ENCODE peak calls at places on chromosome 7, in seven cellular contexts. One of them, this sample, is unnamed.

GRCh38 chr7:127632276-127632910 is 14.5 kb upstream of the PAX4 start:
- DNase-seq in A549: no peak
- DNase-seq in suprapubic skin: no peak
- DNase-seq in psoas muscle: no peak
- DNase-seq in cardiac fibroblast: peak
- DNase-seq in hepatocyte: no peak
- DNase-seq in epithelial cell of esophagus: no peak
- DNase-seq in this sample: peak

GRCh38 chr7:1886361-1887064 is 216.4 kb downstream of the ELFN1 start:
- DNase-seq in cardiac fibroblast: no peak
- DNase-seq in suprapubic skin: no peak
- DNase-seq in A549: no peak
- DNase-seq in psoas muscle: no peak
- DNase-seq in epithelial cell of esophagus: peak
- DNase-seq in hepatocyte: no peak
- DNase-seq in this sample: no peak

GRCh38 chr7:96989859-96990317 is 15.5 kb upstream of the DLX6 start:
- DNase-seq in cardiac fibroblast: no peak
- DNase-seq in A549: no peak
- DNase-seq in psoas muscle: no peak
- DNase-seq in hepatocyte: no peak
- DNase-seq in epithelial cell of esophagus: no peak
- DNase-seq in suprapubic skin: no peak
- DNase-seq in this sample: no peak

GRCh38 chr7:69871213-69871885 is 273.1 kb downstream of the AUTS2 start:
- DNase-seq in suprapubic skin: no peak
- DNase-seq in A549: peak
- DNase-seq in psoas muscle: no peak
- DNase-seq in cardiac fibroblast: peak
- DNase-seq in hepatocyte: no peak
- DNase-seq in epithelial cell of esophagus: peak
- DNase-seq in this sample: no peak

GRCh38 chr7:29113384-29114102 is 32.8 kb downstream of the CPVL start:
- DNase-seq in psoas muscle: no peak
- DNase-seq in hepatocyte: peak
- DNase-seq in epithelial cell of esophagus: peak
- DNase-seq in cardiac fibroblast: peak
- DNase-seq in suprapubic skin: no peak
- DNase-seq in A549: peak
- DNase-seq in this sample: peak

GRCh38 chr7:84729284-84729683 is 457.6 kb downstream of the SEMA3D start:
- DNase-seq in cardiac fibroblast: peak
- DNase-seq in suprapubic skin: no peak
- DNase-seq in hepatocyte: no peak
- DNase-seq in A549: no peak
- DNase-seq in epithelial cell of esophagus: peak
- DNase-seq in psoas muscle: no peak
- DNase-seq in this sample: peak

GRCh38 chr7:80018941-80019808 is 115.5 kb upstream of the GNAI1 start:
- DNase-seq in hepatocyte: peak
- DNase-seq in epithelial cell of esophagus: peak
- DNase-seq in A549: peak
- DNase-seq in suprapubic skin: no peak
- DNase-seq in psoas muscle: no peak
- DNase-seq in cardiac fibroblast: peak
- DNase-seq in this sample: peak

GRCh38 chr7:157010588-157011332 is at the start of gene MNX1:
- DNase-seq in epithelial cell of esophagus: peak
- DNase-seq in hepatocyte: peak
- DNase-seq in cardiac fibroblast: peak
- DNase-seq in psoas muscle: peak
- DNase-seq in suprapubic skin: peak
- DNase-seq in A549: peak
- DNase-seq in this sample: no peak

GRCh38 chr7:1040790-1041189 is 3.6 kb upstream of the GPR146 start:
- DNase-seq in suprapubic skin: no peak
- DNase-seq in psoas muscle: peak
- DNase-seq in hepatocyte: peak
- DNase-seq in epithelial cell of esophagus: no peak
- DNase-seq in A549: no peak
- DNase-seq in cardiac fibroblast: peak
- DNase-seq in this sample: peak

GRCh38 chr7:5437348-5437892 is 13.8 kb upstream of the TNRC18 start:
- DNase-seq in suprapubic skin: no peak
- DNase-seq in hepatocyte: no peak
- DNase-seq in epithelial cell of esophagus: no peak
- DNase-seq in psoas muscle: no peak
- DNase-seq in cardiac fibroblast: no peak
- DNase-seq in A549: no peak
- DNase-seq in this sample: no peak

GRCh38 chr7:95549818-95550529 is 46.3 kb downstream of the PDK4 start:
- DNase-seq in suprapubic skin: peak
- DNase-seq in psoas muscle: peak
- DNase-seq in hepatocyte: peak
- DNase-seq in A549: peak
- DNase-seq in epithelial cell of esophagus: peak
- DNase-seq in cardiac fibroblast: peak
- DNase-seq in this sample: peak

GRCh38 chr7:127654404-127655392 is 2.7 kb downstream of the SND1 start:
- DNase-seq in hepatocyte: no peak
- DNase-seq in suprapubic skin: no peak
- DNase-seq in psoas muscle: no peak
- DNase-seq in epithelial cell of esophagus: peak
- DNase-seq in A549: no peak
- DNase-seq in cardiac fibroblast: peak
- DNase-seq in this sample: peak

GRCh38 chr7:30157217-30157616 is 22.4 kb downstream of the MTURN start:
- DNase-seq in cardiac fibroblast: no peak
- DNase-seq in suprapubic skin: no peak
- DNase-seq in epithelial cell of esophagus: no peak
- DNase-seq in A549: no peak
- DNase-seq in psoas muscle: no peak
- DNase-seq in hepatocyte: no peak
- DNase-seq in this sample: no peak

GRCh38 chr7:6376820-6377219 is 70.9 kb downstream of the DAGLB start:
- DNase-seq in epithelial cell of esophagus: no peak
- DNase-seq in psoas muscle: no peak
- DNase-seq in hepatocyte: peak
- DNase-seq in suprapubic skin: no peak
- DNase-seq in A549: no peak
- DNase-seq in cardiac fibroblast: no peak
- DNase-seq in this sample: no peak

GRCh38 chr7:67913604-67914003 is 917.0 kb downstream of the TYW1 start:
- DNase-seq in A549: no peak
- DNase-seq in hepatocyte: no peak
- DNase-seq in psoas muscle: no peak
- DNase-seq in cardiac fibroblast: no peak
- DNase-seq in epithelial cell of esophagus: no peak
- DNase-seq in suprapubic skin: no peak
- DNase-seq in this sample: no peak

GRCh38 chr7:112357136-112357535 is 93.1 kb upstream of the IFRD1 start:
- DNase-seq in suprapubic skin: no peak
- DNase-seq in hepatocyte: no peak
- DNase-seq in epithelial cell of esophagus: no peak
- DNase-seq in A549: no peak
- DNase-seq in cardiac fibroblast: no peak
- DNase-seq in psoas muscle: no peak
- DNase-seq in this sample: no peak

GRCh38 chr7:45324683-45325237 is 167.2 kb downstream of the RAMP3 start:
- DNase-seq in epithelial cell of esophagus: no peak
- DNase-seq in suprapubic skin: no peak
- DNase-seq in A549: no peak
- DNase-seq in hepatocyte: peak
- DNase-seq in cardiac fibroblast: peak
- DNase-seq in psoas muscle: no peak
- DNase-seq in this sample: no peak
- H3K4me3 ChIP-seq in epithelial cell of esophagus: no peak
- H3K4me3 ChIP-seq in suprapubic skin: no peak
- H3K4me3 ChIP-seq in A549: no peak
- H3K4me3 ChIP-seq in hepatocyte: no peak
- H3K4me3 ChIP-seq in cardiac fibroblast: no peak
- H3K4me3 ChIP-seq in psoas muscle: no peak
- H3K4me3 ChIP-seq in this sample: no peak

DNA sequence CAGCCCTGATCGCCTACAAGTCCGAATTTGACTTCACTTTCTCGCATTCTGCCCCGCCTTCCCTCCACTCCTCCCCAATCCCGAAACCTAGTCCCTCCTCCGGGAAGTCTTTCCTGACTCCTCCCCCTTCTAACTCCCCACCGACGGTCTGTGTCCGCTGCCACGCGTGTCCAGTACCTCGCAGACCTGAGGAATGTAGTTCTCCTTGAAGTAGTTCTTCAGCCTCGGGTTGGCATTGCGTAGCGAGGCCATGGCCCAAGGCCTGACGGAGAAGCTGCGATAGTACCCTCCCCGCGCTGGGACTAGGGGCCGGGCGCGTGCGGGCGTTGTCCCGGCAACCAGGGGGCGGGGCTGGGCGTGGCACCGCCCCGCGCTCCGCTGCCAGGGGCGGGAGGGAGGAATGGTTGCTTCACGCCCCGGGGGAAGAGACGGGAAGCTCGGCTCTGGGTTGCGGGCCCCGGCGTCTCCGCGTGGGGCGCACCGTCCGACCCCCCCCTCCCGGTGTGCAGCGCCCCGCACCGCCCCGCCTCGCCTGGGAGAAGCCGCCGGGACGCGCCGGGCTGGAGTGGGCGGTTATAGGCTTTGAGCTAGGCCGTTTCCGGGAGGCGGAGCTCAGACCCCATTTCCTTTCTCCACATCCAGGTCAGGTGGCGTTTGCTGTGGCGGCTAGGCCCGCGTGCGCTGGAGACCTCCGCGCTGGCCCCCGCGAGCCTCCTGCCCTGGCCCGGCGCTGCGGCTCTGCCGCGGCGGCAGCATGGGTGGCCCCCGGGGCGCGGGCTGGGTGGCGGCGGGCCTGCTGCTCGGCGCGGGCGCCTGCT is at the start of the genes ARMC10 and FBXL13:
- DNase-seq in cardiac fibroblast: peak
- DNase-seq in suprapubic skin: peak
- DNase-seq in epithelial cell of esophagus: peak
- DNase-seq in psoas muscle: peak
- DNase-seq in A549: peak
- DNase-seq in hepatocyte: peak
- DNase-seq in this sample: peak
- TF ChIP-seq CTCF in cardiac fibroblast: no peak
- TF ChIP-seq CTCF in suprapubic skin: peak
- TF ChIP-seq CTCF in epithelial cell of esophagus: no peak
- TF ChIP-seq CTCF in psoas muscle: peak
- TF ChIP-seq CTCF in A549: peak
- TF ChIP-seq CTCF in hepatocyte: peak
- TF ChIP-seq CTCF in this sample: no peak

GRCh38 chr7:100544386-100544785 is 5.4 kb downstream of the AGFG2 start:
- DNase-seq in A549: no peak
- DNase-seq in suprapubic skin: no peak
- DNase-seq in hepatocyte: no peak
- DNase-seq in cardiac fibroblast: no peak
- DNase-seq in epithelial cell of esophagus: no peak
- DNase-seq in psoas muscle: no peak
- DNase-seq in this sample: no peak

GRCh38 chr7:100545636-100546128 is 6.7 kb downstream of the AGFG2 start:
- DNase-seq in cardiac fibroblast: peak
- DNase-seq in suprapubic skin: no peak
- DNase-seq in epithelial cell of esophagus: peak
- DNase-seq in psoas muscle: no peak
- DNase-seq in A549: peak
- DNase-seq in hepatocyte: peak
- DNase-seq in this sample: peak

GRCh38 chr7:100544949-100545635 is 6.1 kb downstream of the AGFG2 start:
- DNase-seq in epithelial cell of esophagus: peak
- DNase-seq in psoas muscle: no peak
- DNase-seq in hepatocyte: no peak
- DNase-seq in suprapubic skin: no peak
- DNase-seq in A549: no peak
- DNase-seq in cardiac fibroblast: peak
- DNase-seq in this sample: peak

GRCh38 chr7:100546129-100546867 is 7.3 kb downstream of the AGFG2 start:
- DNase-seq in hepatocyte: peak
- DNase-seq in cardiac fibroblast: no peak
- DNase-seq in epithelial cell of esophagus: no peak
- DNase-seq in A549: peak
- DNase-seq in psoas muscle: no peak
- DNase-seq in suprapubic skin: no peak
- DNase-seq in this sample: no peak

DNA sequence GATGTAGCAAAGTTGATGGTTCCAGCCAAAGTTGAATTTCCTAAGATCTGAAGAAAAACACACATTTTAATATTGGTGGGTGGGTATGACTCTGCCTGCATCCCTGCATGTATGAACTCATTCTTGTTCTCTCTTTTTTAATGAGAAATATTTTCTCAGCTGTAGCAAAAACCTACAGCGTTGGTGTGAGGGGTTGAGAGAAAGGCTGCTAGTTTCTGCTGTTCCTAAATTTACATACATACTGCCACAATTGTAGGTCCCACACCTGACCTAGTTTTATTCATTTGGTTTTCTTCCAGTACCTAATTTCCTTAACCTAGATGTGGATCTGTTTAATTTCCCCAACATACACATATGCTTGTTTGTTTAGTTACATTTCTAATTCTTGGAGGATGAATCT is 4.6 kb downstream of the AGFG2 start:
- DNase-seq in cardiac fibroblast: no peak
- DNase-seq in suprapubic skin: no peak
- DNase-seq in epithelial cell of esophagus: no peak
- DNase-seq in hepatocyte: no peak
- DNase-seq in psoas muscle: no peak
- DNase-seq in A549: no peak
- DNase-seq in this sample: no peak
- H3K4me3 ChIP-seq in cardiac fibroblast: no peak
- H3K4me3 ChIP-seq in suprapubic skin: no peak
- H3K4me3 ChIP-seq in epithelial cell of esophagus: no peak
- H3K4me3 ChIP-seq in hepatocyte: no peak
- H3K4me3 ChIP-seq in psoas muscle: no peak
- H3K4me3 ChIP-seq in A549: no peak
- H3K4me3 ChIP-seq in this sample: no peak

DNA sequence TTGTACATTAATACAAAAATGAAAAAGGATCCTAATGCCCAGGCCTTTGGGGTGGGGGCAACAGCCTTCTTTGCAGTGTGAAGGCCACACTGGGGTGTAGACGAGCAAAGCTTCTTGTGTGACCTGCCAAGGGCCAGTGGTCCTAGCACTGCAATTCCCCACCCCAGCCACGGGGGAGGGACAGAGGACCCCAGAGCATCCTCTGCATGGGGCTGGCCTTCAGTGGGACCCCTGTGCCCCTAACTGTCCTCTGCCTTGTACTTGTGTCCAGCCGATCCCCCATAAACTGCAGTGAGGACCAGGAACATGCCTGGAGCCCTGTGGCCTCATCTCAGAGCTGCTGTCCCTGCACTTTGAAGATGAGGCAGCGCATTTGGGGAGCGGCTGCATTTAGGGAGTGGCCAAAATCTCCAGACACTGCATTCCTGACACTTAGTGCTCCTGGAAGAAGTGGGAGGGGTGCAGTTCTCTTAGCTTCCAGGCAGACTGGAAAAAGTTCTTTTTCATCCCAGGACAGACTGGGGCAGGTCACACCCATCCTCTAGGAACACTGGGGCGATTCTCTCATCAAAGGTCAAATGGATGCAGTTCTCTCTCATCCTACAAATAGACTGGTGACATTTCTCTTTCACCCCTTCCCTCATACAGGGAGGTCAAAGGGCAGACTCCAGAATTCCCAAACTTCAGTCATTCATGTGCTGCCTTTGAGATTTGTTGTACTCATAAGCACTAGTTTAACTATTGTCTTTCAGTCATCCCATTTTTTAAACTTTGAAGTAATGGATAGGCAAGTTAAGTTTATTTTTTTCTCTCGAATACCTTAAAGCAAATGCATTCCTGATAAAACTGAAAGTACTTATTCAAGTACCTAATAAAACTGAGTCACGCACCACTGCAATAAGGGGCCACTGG is 922 bp upstream of the MYO1G start:
- DNase-seq in cardiac fibroblast: no peak
- DNase-seq in psoas muscle: no peak
- DNase-seq in hepatocyte: no peak
- DNase-seq in A549: no peak
- DNase-seq in epithelial cell of esophagus: peak
- DNase-seq in suprapubic skin: peak
- DNase-seq in this sample: peak
- TF ChIP-seq CTCF in cardiac fibroblast: no peak
- TF ChIP-seq CTCF in psoas muscle: no peak
- TF ChIP-seq CTCF in hepatocyte: no peak
- TF ChIP-seq CTCF in A549: no peak
- TF ChIP-seq CTCF in epithelial cell of esophagus: no peak
- TF ChIP-seq CTCF in suprapubic skin: no peak
- TF ChIP-seq CTCF in this sample: no peak